ENCODE peak calls at places on chromosomes 12 and 14, in six cellular contexts. A, L, N, T, R and Z are unnamed samples.

GRCh38 chr14:102362084-102362483 is 606 bp downstream of the CINP start:
- DNase-seq in A (no peak), L (peak), N (no peak), T (peak), R (no peak), Z (no peak)

GRCh38 chr12:56839489-56840442 is 76.6 kb downstream of the HSD17B6 start:
- DNase-seq in A (peak), L (peak), N (peak), T (peak), R (peak), Z (peak)

GRCh38 chr12:53286448-53286847 is 8.9 kb upstream of the PFDN5 start:
- DNase-seq in A (no peak), L (no peak), N (no peak), T (no peak), R (no peak), Z (no peak)

GRCh38 chr12:86917121-86917520 is 660.9 kb upstream of the MGAT4C start:
- DNase-seq in A (no peak), L (no peak), N (no peak), T (no peak), R (peak), Z (no peak)

GRCh38 chr14:99684356-99684952 is 356 bp downstream of the CYP46A1 start:
- DNase-seq in A (no peak), L (peak), N (no peak), T (no peak), R (peak), Z (no peak)

GRCh38 chr14:21025374-21026151 is 702 bp upstream of the NDRG2 start:
- DNase-seq in A (peak), L (no peak), N (peak), T (no peak), R (peak), Z (no peak)

GRCh38 chr12:24537241-24537860 is 411.6 kb downstream of the BCAT1 start:
- DNase-seq in A (no peak), L (no peak), N (no peak), T (peak), R (no peak), Z (no peak)

GRCh38 chr12:131108171-131108955 is 154.7 kb downstream of the ADGRD1 start:
- DNase-seq in A (no peak), L (no peak), N (no peak), T (no peak), R (no peak), Z (no peak)

GRCh38 chr12:7645395-7646177 is 20.1 kb downstream of the APOBEC1 start:
- DNase-seq in A (no peak), L (peak), N (peak), T (no peak), R (peak), Z (no peak)

GRCh38 chr12:122111070-122111750 is 32.7 kb downstream of the MLXIP start:
- DNase-seq in A (no peak), L (no peak), N (no peak), T (no peak), R (no peak), Z (no peak)

GRCh38 chr14:38122241-38122640 is 85.5 kb upstream of the SSTR1 start:
- DNase-seq in A (no peak), L (peak), N (no peak), T (no peak), R (no peak), Z (no peak)

GRCh38 chr12:94571556-94571955 is 78.8 kb downstream of the TMCC3 start:
- DNase-seq in A (no peak), L (peak), N (no peak), T (peak), R (no peak), Z (no peak)

GRCh38 chr14:57834961-57835360 is 30.9 kb downstream of the SLC35F4 start:
- DNase-seq in A (no peak), L (no peak), N (no peak), T (no peak), R (no peak), Z (no peak)

GRCh38 chr14:32460267-32460666 is 131.2 kb downstream of the AKAP6 start:
- DNase-seq in A (no peak), L (no peak), N (no peak), T (no peak), R (no peak), Z (no peak)

GRCh38 chr12:131855521-131856142 is 27.4 kb downstream of the MMP17 start:
- DNase-seq in A (no peak), L (no peak), N (peak), T (no peak), R (no peak), Z (no peak)

GRCh38 chr14:71621966-71622365 is 310.3 kb upstream of the RGS6 start:
- DNase-seq in A (no peak), L (no peak), N (no peak), T (no peak), R (no peak), Z (no peak)

GRCh38 chr12:76848132-76848531 is 30.7 kb downstream of the CSRP2 start:
- DNase-seq in A (no peak), L (no peak), N (no peak), T (peak), R (no peak), Z (no peak)

GRCh38 chr14:79643132-79643531 is 568.2 kb downstream of the DIO2 start:
- DNase-seq in A (no peak), L (no peak), N (no peak), T (no peak), R (no peak), Z (no peak)

GRCh38 chr12:121784460-121784859 is 9.0 kb downstream of the RHOF start:
- DNase-seq in A (no peak), L (peak), N (no peak), T (peak), R (no peak), Z (no peak)

GRCh38 chr14:58718226-58718625 is 80.5 kb downstream of the DACT1 start:
- DNase-seq in A (no peak), L (no peak), N (no peak), T (no peak), R (no peak), Z (no peak)

GRCh38 chr14:53796734-53797133 is 159.9 kb downstream of the BMP4 start:
- DNase-seq in A (no peak), L (no peak), N (no peak), T (no peak), R (no peak), Z (no peak)

GRCh38 chr12:128933926-128934325 is 80.6 kb downstream of the GLT1D1 start:
- DNase-seq in A (no peak), L (no peak), N (no peak), T (no peak), R (no peak), Z (no peak)

GRCh38 chr12:119128527-119128926 is 50.2 kb upstream of the HSPB8 start:
- DNase-seq in A (no peak), L (no peak), N (no peak), T (no peak), R (no peak), Z (no peak)

GRCh38 chr12:71477046-71477445 is 37.4 kb downstream of the LGR5 start:
- DNase-seq in A (no peak), L (no peak), N (no peak), T (no peak), R (no peak), Z (no peak)

GRCh38 chr12:126668538-126668937 is 1598.4 kb upstream of the TMEM132C start:
- DNase-seq in A (no peak), L (no peak), N (no peak), T (no peak), R (no peak), Z (no peak)

GRCh38 chr12:53345486-53346195 is 9.5 kb upstream of the SP7 start:
- DNase-seq in A (no peak), L (no peak), N (no peak), T (no peak), R (peak), Z (peak)

GRCh38 chr12:119679490-119679889 is 11.6 kb downstream of the PRKAB1 start:
- DNase-seq in A (no peak), L (no peak), N (no peak), T (no peak), R (no peak), Z (no peak)

GRCh38 chr14:91249841-91250616 is 5.5 kb upstream of the GPR68 start:
- DNase-seq in A (no peak), L (no peak), N (peak), T (no peak), R (peak), Z (no peak)

GRCh38 chr14:58947816-58948440 is 240.5 kb upstream of the DAAM1 start:
- DNase-seq in A (no peak), L (no peak), N (peak), T (no peak), R (peak), Z (no peak)

GRCh38 chr14:56129941-56130340 is 11.7 kb downstream of the PELI2 start:
- DNase-seq in A (no peak), L (no peak), N (no peak), T (no peak), R (peak), Z (no peak)

GRCh38 chr14:68502196-68502595 is 290.7 kb downstream of the ZFP36L1 start:
- DNase-seq in A (no peak), L (no peak), N (no peak), T (no peak), R (no peak), Z (no peak)

GRCh38 chr14:68503186-68503825 is 289.6 kb downstream of the ZFP36L1 start:
- DNase-seq in A (no peak), L (no peak), N (no peak), T (peak), R (peak), Z (no peak)

GRCh38 chr14:68499451-68499850 is 293.4 kb downstream of the ZFP36L1 start:
- DNase-seq in A (no peak), L (no peak), N (no peak), T (no peak), R (peak), Z (no peak)

GRCh38 chr14:68501621-68502052 is 291.2 kb downstream of the ZFP36L1 start:
- DNase-seq in A (no peak), L (no peak), N (no peak), T (no peak), R (no peak), Z (no peak)

DNA sequence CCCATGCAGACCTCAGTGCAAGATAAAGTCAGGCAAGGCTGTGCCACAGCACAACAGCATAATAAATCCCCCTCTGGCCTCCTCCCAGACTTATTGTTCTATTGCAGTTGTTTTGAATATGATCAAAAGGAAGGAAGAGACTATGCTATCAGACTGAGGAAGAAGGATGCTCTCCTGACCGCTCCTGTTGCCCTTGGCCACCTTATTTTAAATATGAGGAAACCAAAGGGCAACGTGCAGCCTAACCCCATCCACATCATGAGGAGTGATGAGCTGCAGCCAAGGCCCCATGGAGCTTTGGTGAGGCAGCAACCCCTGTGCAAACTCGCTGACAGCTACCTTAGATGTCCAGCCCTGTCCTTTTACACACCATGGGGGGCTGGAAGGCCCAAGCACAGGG is 291.7 kb downstream of the ZFP36L1 start:
- DNase-seq in A (no peak), L (no peak), N (no peak), T (no peak), R (no peak), Z (no peak)
- H4K8ac ChIP-seq in A (no peak), L (no peak), N (no peak), T (no peak), R (no peak), Z (no peak)

GRCh38 chr12:124603143-124603542 is 35.7 kb upstream of the NCOR2 start:
- DNase-seq in A (no peak), L (no peak), N (no peak), T (no peak), R (no peak), Z (no peak)
- H4K8ac ChIP-seq in A (no peak), L (no peak), N (no peak), T (no peak), R (no peak), Z (no peak)

DNA sequence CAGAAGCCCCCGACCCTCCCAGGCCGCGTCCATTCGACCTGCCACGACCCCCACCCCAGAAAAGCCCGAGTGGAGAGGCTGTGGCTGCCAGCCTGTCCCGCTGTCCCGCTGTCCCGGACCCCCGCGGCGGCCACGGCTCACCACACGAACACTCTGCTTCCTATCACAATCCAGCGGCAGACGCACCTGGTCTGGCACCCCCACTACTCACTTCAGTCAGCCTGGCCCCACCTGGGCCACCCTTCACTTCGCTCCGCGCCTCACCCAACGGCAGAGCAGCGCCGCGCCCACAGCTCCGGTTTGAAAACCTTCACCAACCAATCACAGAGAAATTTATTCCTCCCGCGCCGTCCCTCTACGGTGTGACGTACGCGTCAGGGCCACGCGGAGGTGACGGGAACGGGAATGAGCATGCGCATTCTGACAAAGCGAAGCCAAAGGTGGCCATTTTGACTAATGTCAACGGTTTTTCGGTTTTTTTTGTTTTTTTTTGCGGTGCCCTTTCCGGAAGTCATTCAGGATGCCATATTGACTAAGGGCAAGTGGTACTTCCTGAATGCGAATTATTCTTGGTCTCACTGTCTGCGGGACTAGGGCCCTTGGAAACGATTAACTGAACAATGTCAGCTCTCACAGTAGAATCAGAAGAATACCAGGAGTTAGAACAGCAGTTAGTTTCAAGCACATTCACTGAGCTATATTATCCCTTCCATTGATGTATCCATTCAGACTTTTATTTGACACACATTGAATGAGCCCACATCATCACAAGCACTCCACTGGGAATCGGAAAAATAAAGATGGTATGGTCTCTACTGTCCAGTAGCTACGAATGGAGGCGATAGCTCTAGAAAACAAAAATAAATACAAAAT is at the start of gene RACGAP1:
- DNase-seq in A (peak), L (peak), N (peak), T (peak), R (peak), Z (peak)
- H4K8ac ChIP-seq in A (no peak), L (peak), N (no peak), T (peak), R (peak), Z (no peak)

GRCh38 chr14:24315807-24316596 is 4.7 kb downstream of the LTB4R start:
- DNase-seq in A (no peak), L (no peak), N (peak), T (peak), R (peak), Z (peak)
- H4K8ac ChIP-seq in A (no peak), L (no peak), N (no peak), T (no peak), R (no peak), Z (peak)

GRCh38 chr12:981956-982355 is 9.1 kb upstream of the ERC1 start:
- DNase-seq in A (no peak), L (no peak), N (no peak), T (no peak), R (no peak), Z (no peak)
- H4K8ac ChIP-seq in A (no peak), L (no peak), N (no peak), T (no peak), R (no peak), Z (no peak)

GRCh38 chr14:52551205-52551604 is 1.1 kb downstream of the TXNDC16 start:
- DNase-seq in A (no peak), L (no peak), N (no peak), T (no peak), R (no peak), Z (no peak)

GRCh38 chr14:52553671-52554575 is 1.3 kb downstream of the GPR137C start:
- DNase-seq in A (peak), L (peak), N (peak), T (peak), R (peak), Z (peak)

GRCh38 chr14:52551696-52552062 is 626 bp downstream of the TXNDC16 start:
- DNase-seq in A (peak), L (peak), N (no peak), T (no peak), R (no peak), Z (no peak)

GRCh38 chr14:52553002-52553670 is 500 bp downstream of the GPR137C start:
- DNase-seq in A (no peak), L (no peak), N (peak), T (peak), R (peak), Z (no peak)

DNA sequence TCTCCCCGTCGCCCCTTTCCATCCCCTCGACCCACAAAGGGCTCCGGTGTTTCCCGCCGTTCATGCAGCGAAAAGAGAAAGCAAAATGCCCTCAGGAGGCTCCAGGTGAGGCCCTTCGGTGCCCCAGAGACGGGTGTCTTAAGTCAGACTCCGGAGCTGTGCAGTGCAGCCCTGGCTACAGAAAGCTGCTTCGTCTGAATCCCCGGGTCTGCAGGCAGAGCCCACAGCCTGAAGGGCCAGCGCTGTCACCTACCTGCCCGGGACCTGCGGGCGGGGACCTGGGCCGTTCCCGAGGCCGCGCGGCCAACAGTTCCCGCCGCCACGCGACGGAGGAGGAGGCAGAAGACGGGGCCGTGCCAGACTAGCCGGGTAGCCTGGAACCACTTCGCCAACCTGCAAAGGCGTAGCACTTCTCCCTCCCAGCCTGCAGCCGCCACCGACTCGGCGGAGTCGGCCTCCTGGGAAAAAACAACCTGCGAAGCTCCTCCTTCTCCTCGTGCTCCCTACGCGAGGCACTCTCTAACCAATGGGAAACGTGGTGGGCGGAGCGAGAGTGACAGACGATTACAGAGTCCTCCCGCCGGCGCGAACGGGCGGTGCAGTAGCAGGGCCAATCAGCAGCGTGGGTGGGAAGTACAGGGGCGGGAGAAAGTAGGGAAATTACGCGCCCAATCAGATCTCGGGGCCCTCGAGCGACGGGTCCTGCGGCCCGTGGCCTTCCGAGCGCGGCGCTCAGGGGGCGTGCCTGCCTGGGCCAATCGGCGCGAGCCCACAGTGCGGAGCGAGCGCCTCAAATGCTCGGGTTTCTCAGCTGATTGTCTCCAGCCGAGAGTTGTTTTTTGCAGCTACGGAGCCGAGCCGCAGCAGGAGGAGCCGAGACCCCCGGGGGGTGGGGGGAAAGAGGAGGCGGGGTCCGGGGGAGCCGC is at the start of the genes GPR137C and TXNDC16:
- DNase-seq in A (peak), L (peak), N (peak), T (peak), R (peak), Z (peak)
- H4K8ac ChIP-seq in A (no peak), L (peak), N (no peak), T (peak), R (no peak), Z (peak)

GRCh38 chr12:42560977-42561376 is 28.6 kb downstream of the PRICKLE1 start:
- DNase-seq in A (no peak), L (no peak), N (no peak), T (no peak), R (no peak), Z (no peak)

GRCh38 chr12:42568952-42569916 is 20.3 kb downstream of the PRICKLE1 start:
- DNase-seq in A (peak), L (peak), N (no peak), T (peak), R (peak), Z (no peak)

GRCh38 chr12:42565633-42566032 is 23.9 kb downstream of the PRICKLE1 start:
- DNase-seq in A (no peak), L (no peak), N (peak), T (no peak), R (peak), Z (peak)

GRCh38 chr12:42564540-42564939 is 25.0 kb downstream of the PRICKLE1 start:
- DNase-seq in A (no peak), L (peak), N (no peak), T (no peak), R (no peak), Z (no peak)

GRCh38 chr12:42565001-42565400 is 24.5 kb downstream of the PRICKLE1 start:
- DNase-seq in A (no peak), L (no peak), N (no peak), T (no peak), R (no peak), Z (peak)
- H4K8ac ChIP-seq in A (no peak), L (peak), N (no peak), T (no peak), R (no peak), Z (no peak)

DNA sequence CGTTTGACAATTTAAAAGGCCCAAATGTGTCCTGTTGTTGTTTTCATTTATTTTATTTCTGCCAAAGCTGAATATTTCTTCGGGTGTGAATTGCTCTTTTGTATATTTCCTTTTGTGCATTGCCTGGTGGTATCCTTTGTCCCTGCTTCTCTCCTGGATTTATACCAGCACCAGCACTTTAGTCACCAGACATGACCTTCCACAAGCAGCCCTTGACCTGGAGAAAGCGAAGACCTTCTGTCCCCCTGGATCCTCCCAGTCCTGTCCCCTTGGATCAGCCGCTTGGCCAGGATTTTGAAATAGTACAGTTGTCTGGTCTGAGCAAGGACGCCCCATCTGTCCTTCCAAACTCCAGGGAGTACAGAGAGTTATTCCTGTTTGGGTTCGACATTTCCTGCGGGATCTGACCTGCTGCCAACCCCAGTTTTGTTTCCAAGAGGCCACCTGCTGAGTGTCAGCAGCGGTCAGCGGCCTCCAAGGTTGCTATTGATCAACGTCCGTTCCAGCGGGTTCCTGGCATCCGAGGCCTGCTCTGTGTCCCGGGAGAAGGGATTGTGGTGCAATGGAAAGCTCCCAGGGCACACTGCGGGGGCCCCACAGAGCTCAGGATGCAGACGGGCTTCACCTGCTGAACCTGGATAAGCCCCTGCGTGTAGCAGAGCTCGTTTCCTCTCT is 45.1 kb upstream of the CHGA start:
- DNase-seq in A (peak), L (no peak), N (peak), T (no peak), R (peak), Z (peak)
- H4K8ac ChIP-seq in A (no peak), L (no peak), N (no peak), T (no peak), R (no peak), Z (no peak)